ENCODE peak calls at places on chromosomes 2 and 18, in ten cellular contexts. G is fibroblast of mammary gland, X is AG10803, S is fibroblast of the aortic adventitia, W is mucosa of descending colon, P is adipocyte, I is NT2/D1, K is heart right ventricle, A is mesendoderm, H is thoracic aorta. U is an unnamed sample.

GRCh38 chr2:222897898-222898297 is 37.1 kb downstream of the ACSL3 start:
- DNase-seq in G (no peak), X (no peak), S (no peak), W (no peak), P (no peak), I (no peak), K (no peak), A (no peak), H (no peak), U (no peak)

GRCh38 chr2:218263817-218264611 is 3.2 kb downstream of the GPBAR1 start:
- DNase-seq in G (no peak), X (no peak), S (no peak), W (peak; percentile 60), P (no peak), I (no peak), K (no peak), A (no peak), H (no peak), U (peak; percentile 56)

GRCh38 chr2:150485114-150485870 is 2.2 kb downstream of the RND3 start:
- DNase-seq in G (peak; percentile 65), X (peak; percentile 73), S (peak; percentile 79), W (peak; percentile 92), P (peak; percentile 74), I (no peak), K (peak; percentile 83), A (peak; percentile 88), H (peak; percentile 15), U (peak; percentile 78)

GRCh38 chr2:58419983-58420382 is 178.9 kb upstream of the FANCL start:
- DNase-seq in G (no peak), X (no peak), S (no peak), W (no peak), P (no peak), I (no peak), K (no peak), A (no peak), H (no peak), U (no peak)

GRCh38 chr18:25233582-25234362 is 118.2 kb downstream of the ZNF521 start:
- DNase-seq in G (peak; percentile 55), X (peak; percentile 84), S (peak; percentile 89), W (no peak), P (peak; percentile 66), I (no peak), K (no peak), A (peak; percentile 86), H (no peak), U (no peak)

GRCh38 chr2:40353236-40353635 is 98.7 kb downstream of the SLC8A1 start:
- DNase-seq in G (peak; percentile 64), X (peak; percentile 78), S (peak; percentile 89), W (no peak), P (peak; percentile 27), I (no peak), K (no peak), A (no peak), H (no peak), U (no peak)

GRCh38 chr2:128026422-128027277 is 1.2 kb downstream of the SAP130 start:
- DNase-seq in G (peak; percentile 16), X (peak; percentile 6), S (peak; percentile 21), W (no peak), P (peak; percentile 32), I (no peak), K (no peak), A (peak; percentile 27), H (peak; percentile 4), U (no peak)

GRCh38 chr2:217953531-217953932 is 49.3 kb downstream of the TNS1 start:
- DNase-seq in G (no peak), X (no peak), S (no peak), W (no peak), P (no peak), I (no peak), K (no peak), A (no peak), H (no peak), U (peak; percentile 60)

GRCh38 chr2:216560695-216561370 is 62.2 kb downstream of the RPL37A start:
- DNase-seq in G (peak; percentile 67), X (peak; percentile 90), S (peak; percentile 85), W (no peak), P (peak; percentile 86), I (no peak), K (no peak), A (no peak), H (peak; percentile 53), U (no peak)

GRCh38 chr2:79993144-79993543 is 311.4 kb downstream of the LRRTM1 start:
- DNase-seq in G (no peak), X (peak; percentile 66), S (no peak), W (no peak), P (no peak), I (no peak), K (no peak), A (no peak), H (no peak), U (no peak)

GRCh38 chr2:147646999-147647588 is 197.7 kb upstream of the ACVR2A start:
- DNase-seq in G (no peak), X (no peak), S (no peak), W (no peak), P (no peak), I (no peak), K (no peak), A (no peak), H (no peak), U (no peak)

GRCh38 chr2:147636888-147637270 is 207.9 kb upstream of the ACVR2A start:
- DNase-seq in G (no peak), X (no peak), S (no peak), W (no peak), P (no peak), I (no peak), K (no peak), A (no peak), H (no peak), U (no peak)

GRCh38 chr2:147636238-147636887 is 208.5 kb upstream of the ACVR2A start:
- DNase-seq in G (peak; percentile 79), X (peak; percentile 89), S (peak; percentile 81), W (no peak), P (peak; percentile 7), I (no peak), K (no peak), A (no peak), H (no peak), U (no peak)

GRCh38 chr2:147639891-147640290 is 204.9 kb upstream of the ACVR2A start:
- DNase-seq in G (no peak), X (no peak), S (no peak), W (no peak), P (no peak), I (no peak), K (no peak), A (no peak), H (no peak), U (no peak)

GRCh38 chr2:147641644-147642043 is 203.2 kb upstream of the ACVR2A start:
- DNase-seq in G (peak; percentile 64), X (peak; percentile 21), S (peak; percentile 29), W (no peak), P (no peak), I (no peak), K (no peak), A (no peak), H (no peak), U (no peak)
- H3K4me3 ChIP-seq in G (no peak overlapping the region), X (no peak overlapping the region), S (no peak overlapping the region), W (no peak overlapping the region), P (no peak overlapping the region), I (no peak overlapping the region), K (no peak overlapping the region), A (no peak overlapping the region), H (no peak overlapping the region), U (no peak overlapping the region)

DNA sequence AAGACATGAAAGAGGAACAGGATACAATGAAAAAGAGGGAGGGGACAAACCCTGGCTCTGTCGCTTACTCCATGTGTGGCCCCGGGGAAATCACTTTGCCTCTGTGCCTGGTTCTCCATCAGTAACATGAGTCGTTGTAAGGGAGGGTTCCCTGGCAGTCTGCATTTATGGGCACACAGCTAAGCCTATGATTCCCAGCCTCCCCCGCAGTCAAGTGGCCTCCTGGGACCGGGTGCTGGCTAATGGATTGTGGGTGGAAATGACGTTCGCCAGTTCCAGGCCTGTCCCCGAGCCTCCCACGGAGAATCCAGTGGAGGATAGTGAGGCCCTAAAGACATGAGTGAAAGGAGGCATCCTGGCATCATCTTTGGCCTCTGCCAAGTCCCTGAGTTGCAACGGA is 42.7 kb downstream of the SFXN5 start:
- DNase-seq in G (peak; percentile 74), X (no peak), S (peak; percentile 19), W (no peak), P (no peak), I (no peak), K (no peak), A (no peak), H (peak; percentile 6), U (no peak)
- H3K4me3 ChIP-seq in G (no peak overlapping the region), X (no peak overlapping the region), S (no peak overlapping the region), W (no peak overlapping the region), P (no peak overlapping the region), I (no peak overlapping the region), K (no peak overlapping the region), A (no peak overlapping the region), H (no peak overlapping the region), U (no peak overlapping the region)

GRCh38 chr2:184596819-184597411 is 1.4 kb upstream of the ZNF804A start:
- DNase-seq in G (peak; percentile 50), X (peak; percentile 24), S (peak; percentile 65), W (no peak), P (peak; percentile 81), I (no peak), K (no peak), A (peak; percentile 72), H (no peak), U (no peak)
- H3K4me3 ChIP-seq in G (peak overlapping the region; percentile 54), X (peak overlapping the region; percentile 61), S (peak overlapping the region; percentile 77), W (no peak overlapping the region), P (peak overlapping the region; percentile 87), I (peak overlapping the region; percentile 67), K (no peak overlapping the region), A (no peak overlapping the region), H (peak overlapping the region; percentile 83), U (no peak overlapping the region)

GRCh38 chr2:27953077-27953476 is 62.5 kb downstream of the BABAM2 start:
- DNase-seq in G (no peak), X (no peak), S (no peak), W (no peak), P (no peak), I (no peak), K (no peak), A (no peak), H (no peak), U (no peak)

GRCh38 chr2:27954261-27954673 is 63.7 kb downstream of the BABAM2 start:
- DNase-seq in G (peak; percentile 66), X (peak; percentile 34), S (peak; percentile 67), W (peak; percentile 20), P (no peak), I (no peak), K (no peak), A (no peak), H (no peak), U (no peak)

GRCh38 chr2:27954771-27955384 is 64.3 kb downstream of the BABAM2 start:
- DNase-seq in G (peak; percentile 99), X (peak; percentile 100), S (peak; percentile 100), W (peak; percentile 39), P (peak; percentile 88), I (no peak), K (no peak), A (no peak), H (peak; percentile 76), U (no peak)

GRCh38 chr2:27956895-27957294 is 66.4 kb downstream of the BABAM2 start:
- DNase-seq in G (peak; percentile 85), X (peak; percentile 86), S (peak; percentile 79), W (no peak), P (peak; percentile 85), I (no peak), K (no peak), A (no peak), H (no peak), U (no peak)

DNA sequence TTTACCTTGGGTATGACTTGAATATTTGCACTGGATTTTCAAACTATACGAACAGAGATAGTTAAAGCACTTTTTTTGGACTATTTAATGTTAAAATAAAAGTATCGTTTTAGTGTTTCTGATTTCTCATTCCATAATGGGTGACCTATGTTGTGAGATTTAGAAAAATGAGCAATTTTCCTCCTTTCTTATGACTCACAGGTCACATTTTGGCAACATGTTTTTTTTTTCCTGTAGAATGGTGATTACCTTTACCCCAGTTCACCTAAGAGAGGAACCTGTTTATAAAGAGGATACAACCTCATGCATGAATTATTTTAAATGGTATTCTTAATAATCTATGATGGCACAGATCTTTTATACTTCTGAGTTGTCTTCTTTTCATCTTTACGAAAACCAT is 65.2 kb downstream of the BABAM2 start:
- DNase-seq in G (peak; percentile 53), X (no peak), S (peak; percentile 40), W (no peak), P (no peak), I (no peak), K (no peak), A (no peak), H (no peak), U (no peak)
- H3K4me3 ChIP-seq in G (no peak overlapping the region), X (no peak overlapping the region), S (no peak overlapping the region), W (no peak overlapping the region), P (peak overlapping the region; percentile 49), I (no peak overlapping the region), K (no peak overlapping the region), A (no peak overlapping the region), H (no peak overlapping the region), U (no peak overlapping the region)

U was measured in H7.